ENCODE peak calls at places on chromosomes 3 and 15, in five cellular contexts. B is left ventricle myocardium inferior, N is cardiac muscle cell, U is PC-9, R is right lobe of liver. E is an unnamed sample.

GRCh38 chr3:49518016-49518415 is 36.3 kb upstream of the BSN start:
- DNase-seq in U (no peak), B (no peak), N (no peak), R (no peak), E (no peak)

GRCh38 chr3:149879872-149880271 is 66.9 kb downstream of the RNF13 start:
- DNase-seq in U (no peak), B (peak; percentile 46), N (peak; percentile 78), R (no peak), E (peak; percentile 77)

GRCh38 chr3:186417791-186418190 is 55.8 kb upstream of the DGKG start:
- DNase-seq in B (no peak), N (no peak), U (peak; percentile 80), R (no peak), E (no peak)

GRCh38 chr3:42256135-42256819 is 9.7 kb downstream of the CCK start:
- DNase-seq in U (peak; percentile 96), B (no peak), N (no peak), R (no peak), E (no peak)

GRCh38 chr3:53083496-53083895 is 37.6 kb upstream of the SFMBT1 start:
- DNase-seq in U (no peak), R (no peak), B (peak; percentile 73), N (no peak), E (peak; percentile 13)

GRCh38 chr15:48823237-48823636 is 12.4 kb upstream of the CEP152 start:
- DNase-seq in U (no peak), N (no peak), R (no peak), B (no peak), E (no peak)

GRCh38 chr3:179268400-179269051 is 17.6 kb upstream of the KCNMB3 start:
- DNase-seq in B (no peak), U (no peak), N (peak; percentile 36), R (no peak), E (no peak)

GRCh38 chr15:96324900-96325299 is 5.6 kb upstream of the NR2F2 start:
- DNase-seq in U (no peak), R (no peak), B (no peak), N (no peak), E (no peak)

GRCh38 chr15:66649235-66649984 is 52.6 kb upstream of the SMAD6 start:
- DNase-seq in R (no peak), U (no peak), N (no peak), B (no peak), E (no peak)

GRCh38 chr15:66864086-66864830 is 162.2 kb downstream of the SMAD6 start:
- DNase-seq in N (no peak), U (no peak), B (no peak), R (no peak), E (peak; percentile 9)

GRCh38 chr3:194617827-194618226 is 15.4 kb downstream of the TMEM44 start:
- DNase-seq in N (no peak), U (peak; percentile 85), B (no peak), R (no peak), E (no peak)

GRCh38 chr3:4290272-4290893 is 12.8 kb upstream of the SETMAR start:
- DNase-seq in N (peak; percentile 49), U (peak; percentile 38), B (no peak), R (no peak), E (peak; percentile 76)

GRCh38 chr3:122294365-122294764 is 30.7 kb upstream of the CSTA start:
- DNase-seq in U (no peak), N (no peak), R (no peak), B (no peak), E (no peak)

GRCh38 chr3:41682996-41683395 is 278.9 kb downstream of the ULK4 start:
- DNase-seq in R (no peak), N (no peak), B (no peak), U (no peak), E (no peak)

GRCh38 chr15:71357357-71357756 is 242.1 kb downstream of the THSD4 start:
- DNase-seq in U (no peak), B (peak; percentile 51), R (no peak), N (no peak), E (no peak)
- H3K27ac ChIP-seq in U (no peak overlapping the region), B (peak overlapping the region; percentile 72), R (no peak overlapping the region), N (no peak overlapping the region), E (no peak overlapping the region)

GRCh38 chr3:13629644-13630043 is 80.7 kb downstream of the FBLN2 start:
- DNase-seq in R (no peak), N (no peak), U (no peak), B (no peak), E (no peak)
- H3K27me3 ChIP-seq in R (no peaks in the 10 kb centered on the region), N (no peaks in the 10 kb centered on the region), U (no peaks in the 10 kb centered on the region), B (no peaks in the 10 kb centered on the region), E (no peaks in the 10 kb centered on the region)

GRCh38 chr3:154100556-154100955 is 20.6 kb upstream of the ARHGEF26 start:
- DNase-seq in U (no peak), B (no peak), N (no peak), R (no peak), E (no peak)

GRCh38 chr3:154111365-154111764 is 9.8 kb upstream of the ARHGEF26 start:
- DNase-seq in R (no peak), N (no peak), U (no peak), B (no peak), E (no peak)

GRCh38 chr3:154101250-154101649 is 19.9 kb upstream of the ARHGEF26 start:
- DNase-seq in N (no peak), U (no peak), R (no peak), B (no peak), E (no peak)

DNA sequence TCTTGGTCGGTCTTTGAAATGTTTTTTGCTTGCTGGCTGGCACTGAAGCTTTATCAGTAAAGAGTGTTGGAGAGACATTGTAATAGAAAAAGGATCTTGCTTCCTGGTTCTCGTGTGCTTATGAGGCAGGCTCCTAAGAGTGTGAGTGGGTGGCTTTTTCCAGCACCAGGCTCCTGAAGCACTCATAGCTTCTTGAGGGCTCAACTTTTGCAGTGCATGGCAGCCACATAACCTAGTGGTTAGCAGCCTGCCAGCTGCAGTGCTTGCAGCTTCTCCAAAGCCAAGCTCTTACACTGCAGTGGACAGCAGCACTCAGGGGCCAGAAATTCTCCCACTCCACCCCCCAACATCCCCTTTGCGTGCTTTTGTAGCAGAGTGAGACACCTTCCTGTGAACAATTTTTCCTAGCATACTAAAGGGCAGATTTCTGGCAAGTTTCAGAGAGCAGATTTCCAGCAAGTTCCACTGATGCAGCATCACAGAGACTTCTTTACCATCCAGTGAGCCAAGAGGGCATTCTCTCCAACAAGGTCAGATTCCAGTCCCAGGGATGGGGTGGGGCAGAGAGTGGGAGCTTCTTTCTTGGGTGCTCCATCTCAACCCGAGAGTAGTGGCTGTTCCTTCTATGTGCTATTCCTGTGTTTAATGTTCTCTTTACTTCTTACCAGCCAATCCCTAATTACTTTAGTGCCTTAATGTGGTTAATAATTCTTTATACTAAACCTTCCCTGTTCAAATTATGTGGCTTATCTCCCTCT is 15.8 kb upstream of the ARHGEF26 start:
- DNase-seq in R (no peak), U (no peak), N (peak; percentile 18), B (no peak), E (no peak)
- H3K27ac ChIP-seq in R (no peak overlapping the region), U (no peak overlapping the region), N (no peak overlapping the region), B (no peak overlapping the region), E (no peak overlapping the region)

GRCh38 chr3:32453346-32453745 is 49.3 kb downstream of the CMTM6 start:
- DNase-seq in R (no peak), N (no peak), U (no peak), B (no peak), E (no peak)
- H3K27me3 ChIP-seq in R (no peaks in the 10 kb centered on the region), N (no peaks in the 10 kb centered on the region), U (no peaks in the 10 kb centered on the region), B (no peaks in the 10 kb centered on the region), E (no peaks in the 10 kb centered on the region)